ENCODE peak calls at places on chromosomes 13 and 19, in four cellular contexts. W, O, R and J are unnamed samples.

GRCh38 chr19:5026706-5027273 is 57.9 kb downstream of the KDM4B start:
- DNase-seq in O (no peak), W (peak), R (no peak), J (peak)

GRCh38 chr19:38734426-38735256 is 9.6 kb downstream of the CAPN12 start:
- DNase-seq in O (no peak), R (no peak), W (no peak), J (no peak)

GRCh38 chr13:38897521-38897920 is 93.1 kb downstream of the STOML3 start:
- DNase-seq in W (no peak), R (no peak), O (no peak), J (no peak)

GRCh38 chr19:18675779-18676178 is 7.7 kb upstream of the CRTC1 start:
- DNase-seq in R (no peak), W (no peak), O (no peak), J (no peak)

GRCh38 chr13:33510350-33510749 is 224.8 kb upstream of the STARD13 start:
- DNase-seq in O (no peak), W (peak), R (no peak), J (no peak)

GRCh38 chr19:42246143-42246868 is 3.9 kb upstream of the GSK3A start:
- DNase-seq in O (no peak), W (peak), R (peak), J (peak)

GRCh38 chr19:45824041-45824471 is 8.9 kb upstream of the RSPH6A start:
- DNase-seq in O (no peak), R (peak), W (no peak), J (no peak)

GRCh38 chr19:39411832-39412099 is 703 bp upstream of the PLEKHG2 start:
- DNase-seq in O (peak), W (peak), R (peak), J (no peak)

GRCh38 chr13:99225078-99225477 is 24.4 kb downstream of the UBAC2 start:
- DNase-seq in O (no peak), R (no peak), W (no peak), J (no peak)

GRCh38 chr19:3784607-3785463 is 1.3 kb downstream of the MATK start:
- DNase-seq in O (no peak), W (no peak), R (no peak), J (no peak)

GRCh38 chr13:20494656-20495055 is 31.0 kb downstream of the CRYL1 start:
- DNase-seq in O (no peak), R (no peak), W (no peak), J (no peak)